ENCODE peak calls at places on chromosomes 12 and 14, in six cellular contexts. T is K562, X is HepG2, F is GM12878, I is GM12892, B is H1. Q is an unnamed sample.

GRCh38 chr14:78790262-78790661 is 620.1 kb downstream of the NRXN3 start:
- DNase-seq in T (no peak), I (no peak), X (no peak), B (no peak), F (no peak), Q (no peak)

GRCh38 chr14:86574026-86574777 is 1044.3 kb downstream of the FLRT2 start:
- DNase-seq in I (no peak), B (no peak), T (no peak), X (peak; percentile 0), F (no peak), Q (no peak)

GRCh38 chr12:3438401-3438800 is 52.6 kb upstream of the PRMT8 start:
- DNase-seq in F (no peak), T (no peak), I (no peak), B (no peak), X (no peak), Q (no peak)

GRCh38 chr12:31989987-31990386 is 30.8 kb downstream of the RESF1 start:
- DNase-seq in X (no peak), T (no peak), F (no peak), B (no peak), I (no peak), Q (no peak)

GRCh38 chr14:76763362-76764041 is 2.2 kb downstream of the VASH1 start:
- DNase-seq in T (no peak), I (no peak), F (no peak), X (no peak), B (no peak), Q (no peak)

GRCh38 chr12:56878010-56878339 is 56.2 kb downstream of the SDR9C7 start:
- DNase-seq in B (no peak), I (no peak), X (peak; percentile 86), F (no peak), T (peak; percentile 28), Q (no peak)

GRCh38 chr14:24674204-24674970 is 40.4 kb upstream of the GZMB start:
- DNase-seq in X (no peak), F (no peak), T (no peak), B (no peak), I (no peak), Q (no peak)

GRCh38 chr12:904010-904414 is 45.5 kb downstream of the RAD52 start:
- DNase-seq in B (no peak), I (no peak), F (no peak), T (no peak), X (no peak), Q (no peak)

GRCh38 chr12:102816816-102817434 is 100.1 kb downstream of the PAH start:
- DNase-seq in B (no peak), X (peak; percentile 24), T (peak; percentile 51), I (no peak), F (no peak), Q (no peak)

GRCh38 chr12:3912863-3913262 is 39.7 kb upstream of the PARP11 start:
- DNase-seq in B (no peak), X (no peak), T (no peak), F (no peak), I (no peak), Q (no peak)

GRCh38 chr12:97275261-97276197 is 187.1 kb upstream of the RMST start:
- DNase-seq in B (peak; percentile 48), T (no peak), X (no peak), I (no peak), F (no peak), Q (no peak)

GRCh38 chr12:124646385-124647230 is 79.2 kb upstream of the NCOR2 start:
- DNase-seq in I (no peak), F (peak; percentile 5), X (no peak), B (peak; percentile 56), T (no peak), Q (peak; percentile 44)

GRCh38 chr14:78254911-78255431 is 84.8 kb downstream of the NRXN3 start:
- DNase-seq in I (no peak), B (no peak), T (no peak), F (no peak), X (no peak), Q (no peak)

GRCh38 chr14:75864352-75864751 is 117.4 kb downstream of the TGFB3 start:
- DNase-seq in X (no peak), B (no peak), I (no peak), F (no peak), T (no peak), Q (no peak)

GRCh38 chr12:130482448-130482847 is 144.8 kb downstream of the PIWIL1 start:
- DNase-seq in T (no peak), B (no peak), X (no peak), F (no peak), I (no peak), Q (no peak)

GRCh38 chr12:54419088-54419887 is at the start of gene ITGA5:
- DNase-seq in T (peak; percentile 82), I (no peak), B (peak; percentile 76), F (no peak), X (no peak), Q (no peak)

GRCh38 chr14:105494606-105494929 is 3.5 kb downstream of the TEDC1 start:
- DNase-seq in T (no peak), X (no peak), I (no peak), F (no peak), B (no peak), Q (no peak)

GRCh38 chr12:107248187-107248586 is 154.8 kb upstream of the CRY1 start:
- DNase-seq in B (no peak), F (no peak), X (peak; percentile 40), I (no peak), T (no peak), Q (no peak)

DNA sequence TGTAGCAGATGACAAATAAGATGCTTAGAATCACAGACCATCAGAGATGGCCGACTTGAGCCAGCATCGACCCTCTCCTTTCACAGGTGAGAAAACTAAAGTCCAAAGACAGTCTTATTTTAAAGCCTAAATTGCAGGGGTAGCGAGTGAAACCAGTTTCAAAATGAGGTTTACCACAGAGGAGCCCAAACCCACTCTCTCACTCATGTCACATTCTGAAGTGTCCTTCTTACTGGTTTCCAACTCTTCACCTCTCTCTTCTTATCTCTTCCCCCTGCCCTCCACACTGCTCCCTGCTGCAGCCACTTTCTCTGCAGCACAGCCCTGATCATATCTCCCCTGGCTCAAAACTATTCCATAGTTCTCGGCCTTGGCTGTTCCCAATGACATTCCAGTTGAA is 57.0 kb upstream of the NID2 start:
- DNase-seq in F (no peak), T (no peak), X (no peak), I (no peak), B (no peak), Q (no peak)
- TF ChIP-seq TAF1 in F (no peak), T (no peak), X (no peak), I (no peak), B (no peak), Q (no peak)

GRCh38 chr12:106145539-106146447 is 7.0 kb upstream of the NUAK1 start:
- DNase-seq in B (no peak), X (no peak), F (no peak), I (no peak), T (no peak), Q (no peak)

GRCh38 chr12:106146987-106147386 is 8.2 kb upstream of the NUAK1 start:
- DNase-seq in X (no peak), B (no peak), I (no peak), T (no peak), F (no peak), Q (no peak)

GRCh38 chr12:106149096-106149784 is 10.5 kb upstream of the NUAK1 start:
- DNase-seq in T (no peak), B (no peak), F (no peak), I (no peak), X (no peak), Q (no peak)

GRCh38 chr12:106144847-106145246 is 6.1 kb upstream of the NUAK1 start:
- DNase-seq in B (no peak), X (no peak), T (no peak), F (no peak), I (no peak), Q (no peak)

DNA sequence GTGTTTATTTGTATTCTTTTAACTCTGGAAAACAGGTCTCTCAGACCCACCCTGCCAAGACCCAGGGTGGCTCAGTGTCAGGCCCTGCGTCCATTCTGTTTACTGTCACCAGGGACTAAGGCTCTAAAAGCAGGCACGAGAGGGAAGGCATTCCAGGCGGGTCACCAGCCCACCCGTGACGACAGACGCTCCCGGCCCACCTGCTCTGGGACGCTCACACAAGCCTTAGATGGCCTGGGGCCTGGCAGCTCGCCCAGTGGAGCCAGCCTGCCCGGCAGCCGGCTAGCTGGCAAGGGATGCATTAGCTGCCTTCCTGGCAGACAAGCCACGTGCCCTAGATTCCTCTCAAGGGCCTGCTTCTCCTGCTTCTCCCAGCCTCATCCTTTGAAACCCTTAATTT is 9.2 kb upstream of the NUAK1 start:
- DNase-seq in I (no peak), F (no peak), T (no peak), X (no peak), B (no peak), Q (no peak)
- TF ChIP-seq POLR2AphosphoS5 in I (no peak), F (no peak), T (no peak), X (no peak), B (no peak), Q (no peak)

DNA sequence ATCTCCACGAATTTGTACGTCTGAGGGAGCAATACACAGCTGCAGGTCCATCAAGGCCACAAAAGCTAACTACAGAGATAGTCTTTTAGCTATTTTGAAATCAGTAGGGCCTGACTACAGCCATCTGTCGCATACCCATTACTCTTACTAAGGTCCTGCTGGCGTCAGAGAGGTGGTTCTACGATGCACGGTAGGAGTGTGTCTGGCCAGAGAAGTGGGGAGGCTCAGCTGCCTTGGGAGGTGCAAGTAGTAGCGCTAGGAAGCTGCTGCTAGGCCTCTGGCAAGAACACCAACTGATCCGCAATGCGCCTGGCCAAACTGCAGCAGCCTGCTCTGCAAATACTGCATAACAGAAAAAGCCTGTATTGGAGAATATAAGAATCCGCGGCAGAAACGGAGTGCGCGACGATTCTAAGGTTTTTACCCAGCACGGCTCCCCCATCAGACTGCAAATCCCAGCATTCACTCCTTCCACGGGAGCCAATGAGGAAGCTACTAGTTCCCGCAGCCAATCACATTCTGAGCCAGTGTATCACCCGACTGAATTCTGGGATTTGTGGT is 743 bp upstream of the CAND1 start:
- DNase-seq in T (peak; percentile 95), B (peak; percentile 76), F (no peak), I (peak; percentile 62), X (peak; percentile 98), Q (peak; percentile 65)
- TF ChIP-seq POLR2A in T (no peak), B (no peak), F (no peak), I (peak; percentile 43), X (no peak), Q (peak; percentile 11)

GRCh38 chr12:123055281-123055766 is 74.8 kb downstream of the ARL6IP4 start:
- DNase-seq in B (no peak), F (no peak), X (no peak), I (no peak), T (no peak), Q (no peak)

GRCh38 chr12:123057505-123058265 is 77.2 kb downstream of the ARL6IP4 start:
- DNase-seq in X (no peak), F (no peak), I (no peak), B (no peak), T (no peak), Q (no peak)

GRCh38 chr12:123056709-123057108 is 76.2 kb downstream of the ARL6IP4 start:
- DNase-seq in F (no peak), X (no peak), B (no peak), T (no peak), I (no peak), Q (no peak)

GRCh38 chr12:123054371-123054770 is 73.9 kb downstream of the ARL6IP4 start:
- DNase-seq in T (no peak), X (no peak), F (no peak), B (no peak), I (no peak), Q (no peak)

DNA sequence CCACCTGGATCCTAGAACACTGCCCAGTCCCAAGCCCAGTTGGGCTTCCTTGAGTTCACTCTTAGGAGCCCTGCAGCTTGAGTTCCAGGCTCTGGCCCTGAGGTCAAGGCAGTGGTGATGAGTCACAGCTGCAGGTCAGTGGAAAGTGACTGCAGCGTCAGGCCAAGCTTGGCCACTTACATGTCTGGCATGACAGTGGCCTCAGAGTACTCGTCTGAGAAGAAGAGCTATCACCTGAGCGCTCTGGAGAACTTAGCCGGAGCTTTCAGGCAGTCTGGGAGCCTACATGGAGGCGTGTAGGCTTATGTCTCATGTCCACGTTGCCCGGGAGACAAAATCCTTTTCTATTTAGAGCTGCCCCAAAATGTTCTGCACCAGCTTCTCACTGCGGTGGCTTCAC is 75.6 kb downstream of the ARL6IP4 start:
- DNase-seq in F (no peak), X (no peak), T (peak; percentile 56), I (no peak), B (no peak), Q (no peak)
- TF ChIP-seq TAF1 in F (no peak), X (no peak), T (no peak), I (no peak), B (no peak), Q (no peak)

Q was measured in GM12891.